ENCODE peak calls at places on chromosomes 4 and X, in five cellular contexts. One of them, this sample, is unnamed.

GRCh38 chr4:56003606-56004005 is 54.9 kb downstream of the CEP135 start:
- DNase-seq in nephron progenitor cell: no peak
- DNase-seq in natural killer cell: no peak
- DNase-seq in astrocyte of the spinal cord: no peak
- DNase-seq in BJ: no peak
- DNase-seq in this sample: no peak

GRCh38 chr4:26325191-26325590 is 4.4 kb downstream of the RBPJ start:
- DNase-seq in nephron progenitor cell: no peak
- DNase-seq in natural killer cell: no peak
- DNase-seq in astrocyte of the spinal cord: peak
- DNase-seq in BJ: no peak
- DNase-seq in this sample: no peak

GRCh38 chrX:143472334-143472938 is 44.8 kb downstream of the SPANXN3 start:
- DNase-seq in nephron progenitor cell: no peak
- DNase-seq in natural killer cell: no peak
- DNase-seq in astrocyte of the spinal cord: no peak
- DNase-seq in BJ: no peak
- DNase-seq in this sample: no peak

GRCh38 chr4:236028-236427 is 69.2 kb downstream of the ZNF732 start:
- DNase-seq in nephron progenitor cell: no peak
- DNase-seq in natural killer cell: no peak
- DNase-seq in astrocyte of the spinal cord: no peak
- DNase-seq in BJ: no peak
- DNase-seq in this sample: no peak

GRCh38 chrX:148020329-148020728 is 39.2 kb downstream of the FMR1NB start:
- DNase-seq in nephron progenitor cell: no peak
- DNase-seq in natural killer cell: no peak
- DNase-seq in astrocyte of the spinal cord: no peak
- DNase-seq in BJ: no peak
- DNase-seq in this sample: no peak

GRCh38 chr4:2402053-2402452 is 16.4 kb downstream of the ZFYVE28 start:
- DNase-seq in nephron progenitor cell: peak
- DNase-seq in natural killer cell: no peak
- DNase-seq in astrocyte of the spinal cord: peak
- DNase-seq in BJ: no peak
- DNase-seq in this sample: no peak

GRCh38 chr4:102647117-102647516 is 113.7 kb downstream of the MANBA start:
- DNase-seq in nephron progenitor cell: no peak
- DNase-seq in natural killer cell: no peak
- DNase-seq in astrocyte of the spinal cord: no peak
- DNase-seq in BJ: no peak
- DNase-seq in this sample: no peak

GRCh38 chr4:169272265-169272886 is 1.6 kb upstream of the SH3RF1 start:
- DNase-seq in nephron progenitor cell: no peak
- DNase-seq in natural killer cell: no peak
- DNase-seq in astrocyte of the spinal cord: peak
- DNase-seq in BJ: peak
- DNase-seq in this sample: peak

GRCh38 chr4:86015412-86016350 is 344.2 kb downstream of the MAPK10 start:
- DNase-seq in nephron progenitor cell: no peak
- DNase-seq in natural killer cell: no peak
- DNase-seq in astrocyte of the spinal cord: peak
- DNase-seq in BJ: no peak
- DNase-seq in this sample: peak

GRCh38 chr4:55447826-55448225 is 52.1 kb downstream of the TMEM165 start:
- DNase-seq in nephron progenitor cell: no peak
- DNase-seq in natural killer cell: no peak
- DNase-seq in astrocyte of the spinal cord: peak
- DNase-seq in BJ: no peak
- DNase-seq in this sample: no peak

GRCh38 chr4:29151584-29151983 is 1568.6 kb upstream of the PCDH7 start:
- DNase-seq in nephron progenitor cell: no peak
- DNase-seq in natural killer cell: no peak
- DNase-seq in astrocyte of the spinal cord: no peak
- DNase-seq in BJ: no peak
- DNase-seq in this sample: no peak

GRCh38 chrX:10070714-10071436 is 85.9 kb upstream of the CLCN4 start:
- DNase-seq in nephron progenitor cell: no peak
- DNase-seq in natural killer cell: no peak
- DNase-seq in astrocyte of the spinal cord: no peak
- DNase-seq in BJ: no peak
- DNase-seq in this sample: no peak

GRCh38 chr4:16897991-16898827 is at the start of gene LDB2:
- DNase-seq in nephron progenitor cell: peak
- DNase-seq in natural killer cell: no peak
- DNase-seq in astrocyte of the spinal cord: peak
- DNase-seq in BJ: peak
- DNase-seq in this sample: no peak

GRCh38 chrX:133670394-133670793 is 255.1 kb upstream of the GPC4 start:
- DNase-seq in nephron progenitor cell: peak
- DNase-seq in natural killer cell: no peak
- DNase-seq in astrocyte of the spinal cord: peak
- DNase-seq in BJ: no peak
- DNase-seq in this sample: peak

GRCh38 chr4:1711906-1712215 is 258 bp downstream of the SLBP start:
- DNase-seq in nephron progenitor cell: no peak
- DNase-seq in natural killer cell: no peak
- DNase-seq in astrocyte of the spinal cord: no peak
- DNase-seq in BJ: no peak
- DNase-seq in this sample: no peak

GRCh38 chrX:153974003-153974725 is 1.6 kb downstream of the TMEM187 start:
- DNase-seq in nephron progenitor cell: no peak
- DNase-seq in natural killer cell: no peak
- DNase-seq in astrocyte of the spinal cord: no peak
- DNase-seq in BJ: no peak
- DNase-seq in this sample: no peak

GRCh38 chr4:39505581-39505980 is 21.7 kb downstream of the UGDH start:
- DNase-seq in nephron progenitor cell: no peak
- DNase-seq in natural killer cell: no peak
- DNase-seq in astrocyte of the spinal cord: no peak
- DNase-seq in BJ: no peak
- DNase-seq in this sample: no peak

GRCh38 chr4:105637409-105638258 is 70.9 kb downstream of the INTS12 start:
- DNase-seq in nephron progenitor cell: no peak
- DNase-seq in natural killer cell: no peak
- DNase-seq in astrocyte of the spinal cord: peak
- DNase-seq in BJ: no peak
- DNase-seq in this sample: no peak

GRCh38 chr4:105998210-105998609 is 102.9 kb downstream of the NPNT start:
- DNase-seq in nephron progenitor cell: no peak
- DNase-seq in natural killer cell: no peak
- DNase-seq in astrocyte of the spinal cord: no peak
- DNase-seq in BJ: no peak
- DNase-seq in this sample: no peak

GRCh38 chrX:133958997-133959688 is 26.3 kb downstream of the GPC3 start:
- DNase-seq in nephron progenitor cell: no peak
- DNase-seq in natural killer cell: no peak
- DNase-seq in astrocyte of the spinal cord: no peak
- DNase-seq in BJ: no peak
- DNase-seq in this sample: no peak

GRCh38 chrX:18885317-18886004 is 98.5 kb downstream of the PHKA2 start:
- DNase-seq in nephron progenitor cell: no peak
- DNase-seq in natural killer cell: no peak
- DNase-seq in astrocyte of the spinal cord: peak
- DNase-seq in BJ: no peak
- DNase-seq in this sample: no peak

GRCh38 chr4:76748649-76749048 is 149.3 kb downstream of the SOWAHB start:
- DNase-seq in nephron progenitor cell: no peak
- DNase-seq in natural killer cell: no peak
- DNase-seq in astrocyte of the spinal cord: peak
- DNase-seq in BJ: no peak
- DNase-seq in this sample: peak

GRCh38 chr4:121726642-121727268 is 30.0 kb upstream of the ANXA5 start:
- DNase-seq in nephron progenitor cell: peak
- DNase-seq in natural killer cell: no peak
- DNase-seq in astrocyte of the spinal cord: peak
- DNase-seq in BJ: no peak
- DNase-seq in this sample: peak

GRCh38 chr4:108533245-108533844 is 87.0 kb upstream of the RPL34 start:
- DNase-seq in nephron progenitor cell: no peak
- DNase-seq in natural killer cell: no peak
- DNase-seq in astrocyte of the spinal cord: no peak
- DNase-seq in BJ: no peak
- DNase-seq in this sample: no peak

GRCh38 chrX:136528645-136529315 is 3.2 kb upstream of the VGLL1 start:
- DNase-seq in nephron progenitor cell: no peak
- DNase-seq in natural killer cell: no peak
- DNase-seq in astrocyte of the spinal cord: no peak
- DNase-seq in BJ: no peak
- DNase-seq in this sample: no peak

GRCh38 chr4:158186815-158187214 is 14.0 kb upstream of the GASK1B start:
- DNase-seq in nephron progenitor cell: no peak
- DNase-seq in natural killer cell: no peak
- DNase-seq in astrocyte of the spinal cord: no peak
- DNase-seq in BJ: no peak
- DNase-seq in this sample: no peak

GRCh38 chr4:189845145-189845846 is 95.4 kb upstream of the FRG1 start:
- DNase-seq in nephron progenitor cell: no peak
- DNase-seq in natural killer cell: no peak
- DNase-seq in astrocyte of the spinal cord: no peak
- DNase-seq in BJ: no peak
- DNase-seq in this sample: no peak

GRCh38 chr4:82705169-82705568 is 93.4 kb downstream of the SCD5 start:
- DNase-seq in nephron progenitor cell: no peak
- DNase-seq in natural killer cell: no peak
- DNase-seq in astrocyte of the spinal cord: no peak
- DNase-seq in BJ: no peak
- DNase-seq in this sample: no peak

GRCh38 chr4:96486563-96486962 is 646.7 kb downstream of the PDHA2 start:
- DNase-seq in nephron progenitor cell: no peak
- DNase-seq in natural killer cell: no peak
- DNase-seq in astrocyte of the spinal cord: no peak
- DNase-seq in BJ: no peak
- DNase-seq in this sample: no peak

GRCh38 chr4:96483308-96484030 is 643.6 kb downstream of the PDHA2 start:
- DNase-seq in nephron progenitor cell: no peak
- DNase-seq in natural killer cell: no peak
- DNase-seq in astrocyte of the spinal cord: no peak
- DNase-seq in BJ: no peak
- DNase-seq in this sample: no peak
- TF ChIP-seq CTCF in nephron progenitor cell: no peak
- TF ChIP-seq CTCF in natural killer cell: no peak
- TF ChIP-seq CTCF in astrocyte of the spinal cord: peak
- TF ChIP-seq CTCF in BJ: no peak
- TF ChIP-seq CTCF in this sample: no peak

DNA sequence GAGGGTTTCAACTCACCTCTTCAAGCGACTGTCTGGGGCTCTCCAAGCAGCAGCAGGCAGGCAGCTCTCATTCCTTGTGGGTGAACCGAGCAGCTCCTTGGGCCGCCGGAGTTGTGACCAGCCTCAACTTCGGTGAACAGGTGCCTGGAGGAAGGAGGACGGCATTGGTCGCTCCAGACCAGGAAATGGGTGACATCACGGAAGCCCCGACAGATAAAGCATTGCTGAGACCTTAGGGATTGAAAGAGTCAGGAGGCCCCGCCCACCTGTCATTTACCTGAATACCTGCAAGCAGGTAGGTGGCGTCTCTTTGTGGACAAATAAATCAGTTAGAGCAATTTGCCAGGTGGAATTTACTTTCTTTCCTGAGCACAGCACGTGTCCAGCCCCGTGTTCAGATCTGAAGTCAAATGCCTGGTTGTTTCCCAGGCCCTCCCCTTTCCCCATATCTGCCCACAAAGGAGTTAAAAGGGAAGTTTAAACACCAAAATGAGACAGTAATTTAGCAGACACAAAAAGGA is at the start of gene LNX1:
- DNase-seq in nephron progenitor cell: no peak
- DNase-seq in natural killer cell: no peak
- DNase-seq in astrocyte of the spinal cord: no peak
- DNase-seq in BJ: no peak
- DNase-seq in this sample: no peak
- TF ChIP-seq CTCF in nephron progenitor cell: no peak
- TF ChIP-seq CTCF in natural killer cell: no peak
- TF ChIP-seq CTCF in astrocyte of the spinal cord: no peak
- TF ChIP-seq CTCF in BJ: no peak
- TF ChIP-seq CTCF in this sample: no peak

DNA sequence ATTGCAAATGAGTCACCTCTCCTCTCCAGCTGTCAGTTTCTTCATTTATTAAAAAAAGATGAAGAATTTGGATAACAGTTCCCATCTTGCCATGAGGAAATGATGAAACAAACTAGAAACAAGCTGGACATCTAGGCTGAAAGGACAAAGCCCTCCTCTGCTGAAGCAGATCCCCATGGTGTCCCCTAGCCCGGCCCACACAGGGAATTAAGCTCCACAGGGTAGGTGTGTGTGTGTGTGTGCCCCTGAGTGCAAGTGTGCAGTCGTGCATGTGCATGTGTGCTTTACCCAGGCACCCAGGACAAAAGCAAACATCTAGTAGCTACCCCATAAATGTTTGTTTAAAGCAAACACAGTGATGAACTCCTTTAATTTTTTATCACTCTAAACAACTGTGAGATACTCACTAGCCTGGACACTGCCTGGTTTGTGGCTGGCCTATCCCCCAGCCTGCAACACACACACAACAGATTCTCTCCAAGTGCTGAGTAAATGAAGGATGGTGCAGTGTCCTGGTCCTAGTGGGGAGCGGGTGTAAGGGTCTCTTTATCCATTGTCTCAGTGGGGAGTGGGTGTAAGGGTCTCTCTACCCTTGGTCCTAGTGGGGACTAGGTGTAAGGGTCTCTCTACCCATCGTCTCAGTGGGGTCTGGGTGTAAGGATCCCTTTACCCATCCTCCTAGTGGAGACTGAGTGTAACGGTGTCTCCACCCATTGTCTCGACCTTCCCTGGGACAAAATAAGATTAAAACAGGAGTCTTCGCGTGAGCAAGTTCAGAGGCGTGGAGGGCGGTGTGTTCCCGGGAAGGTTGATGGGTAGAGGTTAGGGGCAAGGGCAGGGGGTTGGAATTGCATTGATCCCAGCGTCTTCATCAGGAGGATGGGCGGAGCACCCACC is 688 bp upstream of the EVC start:
- DNase-seq in nephron progenitor cell: no peak
- DNase-seq in natural killer cell: no peak
- DNase-seq in astrocyte of the spinal cord: peak
- DNase-seq in BJ: no peak
- DNase-seq in this sample: no peak
- TF ChIP-seq CTCF in nephron progenitor cell: no peak
- TF ChIP-seq CTCF in natural killer cell: no peak
- TF ChIP-seq CTCF in astrocyte of the spinal cord: peak
- TF ChIP-seq CTCF in BJ: peak
- TF ChIP-seq CTCF in this sample: no peak

GRCh38 chr4:52795533-52795932 is 44.3 kb upstream of the ERVMER34-1 start:
- DNase-seq in nephron progenitor cell: no peak
- DNase-seq in natural killer cell: no peak
- DNase-seq in astrocyte of the spinal cord: no peak
- DNase-seq in BJ: no peak
- DNase-seq in this sample: no peak

DNA sequence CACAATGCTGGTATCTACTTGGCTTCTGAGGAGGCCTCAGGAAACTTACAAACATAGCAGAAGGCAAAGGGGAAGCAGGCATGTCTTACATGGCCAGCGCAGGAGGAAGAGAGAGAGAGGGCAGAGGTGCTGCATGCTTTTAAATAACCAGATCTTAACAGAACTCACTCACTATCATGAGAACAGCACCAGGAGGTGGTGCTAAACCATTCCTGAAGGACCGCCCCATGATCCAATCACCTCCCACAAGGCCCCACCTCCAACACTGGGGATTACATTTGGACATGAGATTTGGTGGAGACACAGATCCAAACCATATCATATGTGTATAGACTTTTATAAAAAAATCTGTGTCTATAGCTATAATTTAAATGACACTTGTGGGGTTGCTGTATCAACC is 48.6 kb upstream of the ERVMER34-1 start:
- DNase-seq in nephron progenitor cell: no peak
- DNase-seq in natural killer cell: no peak
- DNase-seq in astrocyte of the spinal cord: no peak
- DNase-seq in BJ: no peak
- DNase-seq in this sample: no peak
- TF ChIP-seq CTCF in nephron progenitor cell: no peak
- TF ChIP-seq CTCF in natural killer cell: no peak
- TF ChIP-seq CTCF in astrocyte of the spinal cord: no peak
- TF ChIP-seq CTCF in BJ: no peak
- TF ChIP-seq CTCF in this sample: no peak

This sample was measured in GM13976.